ENCODE peak calls at places on chromosomes 3 and 15, in ten cellular contexts. T is choroid plexus epithelial cell; R is amniotic stem cell; Y is stimulated activated CD8-positive, alpha-beta memory T cell treated with anti-CD3 and anti-CD28 coated beads, Interleukin-4, amount 100 ng/mL, for 24 hours; U is transverse colon; C is lower lobe of right lung; H is SHP77 treated with DMSO at 0.1 percent for 48 hours; G is NCI-H1105 treated with DMSO at 0.1 percent for 48 hours; L is left ventricle myocardium superior; A is kidney glomerular epithelial cell. N is an unnamed sample.

GRCh38 chr3:9955067-9955502 is 2.9 kb upstream of the PRRT3 start:
- DNase-seq in T (peak), R (no peak), Y (no peak), U (no peak), C (no peak), H (peak), G (peak), L (no peak), A (no peak), N (no peak)

GRCh38 chr3:167051421-167051820 is 328.7 kb downstream of the ZBBX start:
- DNase-seq in T (no peak), R (no peak), Y (no peak), U (no peak), C (no peak), H (no peak), G (no peak), L (no peak), A (no peak), N (no peak)

GRCh38 chr3:37519236-37519635 is 342.4 kb upstream of the CTDSPL start:
- DNase-seq in T (no peak), R (no peak), Y (no peak), U (no peak), C (no peak), H (no peak), G (no peak), L (no peak), A (no peak), N (no peak)

GRCh38 chr3:32725721-32726120 is 40.7 kb downstream of the CNOT10 start:
- DNase-seq in T (no peak), R (no peak), Y (no peak), U (no peak), C (no peak), H (no peak), G (no peak), L (no peak), A (no peak), N (no peak)

GRCh38 chr3:123951522-123952447 is 9.2 kb downstream of the CCDC14 start:
- DNase-seq in T (no peak), R (no peak), Y (no peak), U (no peak), C (no peak), H (peak), G (peak), L (no peak), A (no peak), N (no peak)

GRCh38 chr15:66032006-66032405 is 162.7 kb downstream of the RAB11A start:
- DNase-seq in T (no peak), R (no peak), Y (no peak), U (no peak), C (no peak), H (no peak), G (no peak), L (no peak), A (no peak), N (no peak)

GRCh38 chr3:38154625-38155255 is 10.6 kb upstream of the OXSR1 start:
- DNase-seq in T (no peak), R (no peak), Y (no peak), U (peak), C (no peak), H (no peak), G (no peak), L (no peak), A (no peak), N (no peak)

GRCh38 chr15:62753518-62754221 is 288.9 kb upstream of the TPM1 start:
- DNase-seq in T (no peak), R (no peak), Y (no peak), U (no peak), C (no peak), H (no peak), G (no peak), L (no peak), A (no peak), N (no peak)

GRCh38 chr15:56821721-56822425 is 88.6 kb upstream of the ZNF280D start:
- DNase-seq in T (peak), R (peak), Y (peak), U (peak), C (peak), H (peak), G (peak), L (peak), A (peak), N (peak)

GRCh38 chr3:190306513-190307163 is 15.6 kb downstream of the CLDN1 start:
- DNase-seq in T (peak), R (no peak), Y (no peak), U (no peak), C (no peak), H (peak), G (peak), L (no peak), A (no peak), N (no peak)

GRCh38 chr3:129383292-129383860 is 45.1 kb downstream of the EFCAB12 start:
- DNase-seq in T (peak), R (peak), Y (peak), U (peak), C (no peak), H (peak), G (peak), L (peak), A (peak), N (peak)

GRCh38 chr3:133362539-133362938 is 37.3 kb upstream of the BFSP2 start:
- DNase-seq in T (no peak), R (no peak), Y (no peak), U (no peak), C (no peak), H (no peak), G (no peak), L (no peak), A (no peak), N (no peak)